ENCODE peak calls at places on chromosome 22, in nine cellular contexts. One of them, this sample, is unnamed.

GRCh38 chr22:19568337-19569311 is 44.4 kb upstream of the CLDN5 start:
- DNase-seq in activated CD4-positive, alpha-beta T cell treated with anti-CD3 and anti-CD28 coated beads, Interleukin-2, amount 10 ng/mL, durations not matched to agents 24 days and 14 days: no peak
- DNase-seq in C1 segment of cervical spinal cord: no peak
- DNase-seq in brain microvascular endothelial cell: peak
- DNase-seq in NCI-H460: no peak
- DNase-seq in stimulated activated CD8-positive, alpha-beta memory T cell treated with anti-CD3 and anti-CD28 coated beads, Interleukin-4, amount 100 ng/mL, for 24 hours: no peak
- DNase-seq in A549: no peak
- DNase-seq in NCI-H1694 treated with DMSO at 0.1 percent for 48 hours: no peak
- DNase-seq in kidney glomerular epithelial cell: peak
- DNase-seq in this sample: no peak

GRCh38 chr22:29341849-29342127 is 26.3 kb upstream of the RASL10A start:
- DNase-seq in activated CD4-positive, alpha-beta T cell treated with anti-CD3 and anti-CD28 coated beads, Interleukin-2, amount 10 ng/mL, durations not matched to agents 24 days and 14 days: no peak
- DNase-seq in C1 segment of cervical spinal cord: no peak
- DNase-seq in brain microvascular endothelial cell: no peak
- DNase-seq in NCI-H460: no peak
- DNase-seq in stimulated activated CD8-positive, alpha-beta memory T cell treated with anti-CD3 and anti-CD28 coated beads, Interleukin-4, amount 100 ng/mL, for 24 hours: no peak
- DNase-seq in A549: no peak
- DNase-seq in NCI-H1694 treated with DMSO at 0.1 percent for 48 hours: no peak
- DNase-seq in kidney glomerular epithelial cell: no peak
- DNase-seq in this sample: no peak

GRCh38 chr22:50622723-50623327 is 5.1 kb downstream of the ARSA start:
- DNase-seq in activated CD4-positive, alpha-beta T cell treated with anti-CD3 and anti-CD28 coated beads, Interleukin-2, amount 10 ng/mL, durations not matched to agents 24 days and 14 days: no peak
- DNase-seq in C1 segment of cervical spinal cord: no peak
- DNase-seq in brain microvascular endothelial cell: no peak
- DNase-seq in NCI-H460: no peak
- DNase-seq in stimulated activated CD8-positive, alpha-beta memory T cell treated with anti-CD3 and anti-CD28 coated beads, Interleukin-4, amount 100 ng/mL, for 24 hours: no peak
- DNase-seq in A549: no peak
- DNase-seq in NCI-H1694 treated with DMSO at 0.1 percent for 48 hours: no peak
- DNase-seq in kidney glomerular epithelial cell: no peak
- DNase-seq in this sample: no peak

GRCh38 chr22:50400406-50400805 is 57.3 kb downstream of the PPP6R2 start:
- DNase-seq in activated CD4-positive, alpha-beta T cell treated with anti-CD3 and anti-CD28 coated beads, Interleukin-2, amount 10 ng/mL, durations not matched to agents 24 days and 14 days: no peak
- DNase-seq in C1 segment of cervical spinal cord: no peak
- DNase-seq in brain microvascular endothelial cell: no peak
- DNase-seq in NCI-H460: no peak
- DNase-seq in stimulated activated CD8-positive, alpha-beta memory T cell treated with anti-CD3 and anti-CD28 coated beads, Interleukin-4, amount 100 ng/mL, for 24 hours: no peak
- DNase-seq in A549: no peak
- DNase-seq in NCI-H1694 treated with DMSO at 0.1 percent for 48 hours: no peak
- DNase-seq in kidney glomerular epithelial cell: no peak
- DNase-seq in this sample: no peak

GRCh38 chr22:38080847-38081635 is 2.9 kb downstream of the SLC16A8 start:
- DNase-seq in activated CD4-positive, alpha-beta T cell treated with anti-CD3 and anti-CD28 coated beads, Interleukin-2, amount 10 ng/mL, durations not matched to agents 24 days and 14 days: peak
- DNase-seq in C1 segment of cervical spinal cord: no peak
- DNase-seq in brain microvascular endothelial cell: no peak
- DNase-seq in NCI-H460: no peak
- DNase-seq in stimulated activated CD8-positive, alpha-beta memory T cell treated with anti-CD3 and anti-CD28 coated beads, Interleukin-4, amount 100 ng/mL, for 24 hours: no peak
- DNase-seq in A549: no peak
- DNase-seq in NCI-H1694 treated with DMSO at 0.1 percent for 48 hours: no peak
- DNase-seq in kidney glomerular epithelial cell: no peak
- DNase-seq in this sample: no peak

GRCh38 chr22:44824271-44824670 is 71.9 kb downstream of the ARHGAP8 start:
- DNase-seq in activated CD4-positive, alpha-beta T cell treated with anti-CD3 and anti-CD28 coated beads, Interleukin-2, amount 10 ng/mL, durations not matched to agents 24 days and 14 days: no peak
- DNase-seq in C1 segment of cervical spinal cord: no peak
- DNase-seq in brain microvascular endothelial cell: no peak
- DNase-seq in NCI-H460: no peak
- DNase-seq in stimulated activated CD8-positive, alpha-beta memory T cell treated with anti-CD3 and anti-CD28 coated beads, Interleukin-4, amount 100 ng/mL, for 24 hours: no peak
- DNase-seq in A549: no peak
- DNase-seq in NCI-H1694 treated with DMSO at 0.1 percent for 48 hours: no peak
- DNase-seq in kidney glomerular epithelial cell: no peak
- DNase-seq in this sample: no peak

GRCh38 chr22:31625661-31626426 is 36.2 kb downstream of the PISD start:
- DNase-seq in activated CD4-positive, alpha-beta T cell treated with anti-CD3 and anti-CD28 coated beads, Interleukin-2, amount 10 ng/mL, durations not matched to agents 24 days and 14 days: no peak
- DNase-seq in C1 segment of cervical spinal cord: no peak
- DNase-seq in brain microvascular endothelial cell: peak
- DNase-seq in NCI-H460: no peak
- DNase-seq in stimulated activated CD8-positive, alpha-beta memory T cell treated with anti-CD3 and anti-CD28 coated beads, Interleukin-4, amount 100 ng/mL, for 24 hours: no peak
- DNase-seq in A549: no peak
- DNase-seq in NCI-H1694 treated with DMSO at 0.1 percent for 48 hours: peak
- DNase-seq in kidney glomerular epithelial cell: no peak
- DNase-seq in this sample: no peak

GRCh38 chr22:37609240-37610152 is 862 bp downstream of the GGA1 start:
- DNase-seq in activated CD4-positive, alpha-beta T cell treated with anti-CD3 and anti-CD28 coated beads, Interleukin-2, amount 10 ng/mL, durations not matched to agents 24 days and 14 days: peak
- DNase-seq in C1 segment of cervical spinal cord: no peak
- DNase-seq in brain microvascular endothelial cell: peak
- DNase-seq in NCI-H460: no peak
- DNase-seq in stimulated activated CD8-positive, alpha-beta memory T cell treated with anti-CD3 and anti-CD28 coated beads, Interleukin-4, amount 100 ng/mL, for 24 hours: no peak
- DNase-seq in A549: peak
- DNase-seq in NCI-H1694 treated with DMSO at 0.1 percent for 48 hours: no peak
- DNase-seq in kidney glomerular epithelial cell: no peak
- DNase-seq in this sample: no peak

GRCh38 chr22:36385491-36386350 is 2.0 kb downstream of the MYH9 start:
- DNase-seq in activated CD4-positive, alpha-beta T cell treated with anti-CD3 and anti-CD28 coated beads, Interleukin-2, amount 10 ng/mL, durations not matched to agents 24 days and 14 days: peak
- DNase-seq in C1 segment of cervical spinal cord: no peak
- DNase-seq in brain microvascular endothelial cell: no peak
- DNase-seq in NCI-H460: no peak
- DNase-seq in stimulated activated CD8-positive, alpha-beta memory T cell treated with anti-CD3 and anti-CD28 coated beads, Interleukin-4, amount 100 ng/mL, for 24 hours: no peak
- DNase-seq in A549: no peak
- DNase-seq in NCI-H1694 treated with DMSO at 0.1 percent for 48 hours: no peak
- DNase-seq in kidney glomerular epithelial cell: peak
- DNase-seq in this sample: no peak

GRCh38 chr22:37418627-37419369 is 8.5 kb downstream of the ELFN2 start:
- DNase-seq in activated CD4-positive, alpha-beta T cell treated with anti-CD3 and anti-CD28 coated beads, Interleukin-2, amount 10 ng/mL, durations not matched to agents 24 days and 14 days: no peak
- DNase-seq in C1 segment of cervical spinal cord: no peak
- DNase-seq in brain microvascular endothelial cell: no peak
- DNase-seq in NCI-H460: no peak
- DNase-seq in stimulated activated CD8-positive, alpha-beta memory T cell treated with anti-CD3 and anti-CD28 coated beads, Interleukin-4, amount 100 ng/mL, for 24 hours: no peak
- DNase-seq in A549: no peak
- DNase-seq in NCI-H1694 treated with DMSO at 0.1 percent for 48 hours: peak
- DNase-seq in kidney glomerular epithelial cell: no peak
- DNase-seq in this sample: no peak

GRCh38 chr22:46673205-46673604 is 53.0 kb downstream of the GRAMD4 start:
- DNase-seq in activated CD4-positive, alpha-beta T cell treated with anti-CD3 and anti-CD28 coated beads, Interleukin-2, amount 10 ng/mL, durations not matched to agents 24 days and 14 days: no peak
- DNase-seq in C1 segment of cervical spinal cord: no peak
- DNase-seq in brain microvascular endothelial cell: no peak
- DNase-seq in NCI-H460: no peak
- DNase-seq in stimulated activated CD8-positive, alpha-beta memory T cell treated with anti-CD3 and anti-CD28 coated beads, Interleukin-4, amount 100 ng/mL, for 24 hours: no peak
- DNase-seq in A549: no peak
- DNase-seq in NCI-H1694 treated with DMSO at 0.1 percent for 48 hours: no peak
- DNase-seq in kidney glomerular epithelial cell: no peak
- DNase-seq in this sample: no peak

GRCh38 chr22:33519140-33519973 is 400.9 kb downstream of the LARGE1 start:
- DNase-seq in activated CD4-positive, alpha-beta T cell treated with anti-CD3 and anti-CD28 coated beads, Interleukin-2, amount 10 ng/mL, durations not matched to agents 24 days and 14 days: peak
- DNase-seq in C1 segment of cervical spinal cord: no peak
- DNase-seq in brain microvascular endothelial cell: peak
- DNase-seq in NCI-H460: peak
- DNase-seq in stimulated activated CD8-positive, alpha-beta memory T cell treated with anti-CD3 and anti-CD28 coated beads, Interleukin-4, amount 100 ng/mL, for 24 hours: no peak
- DNase-seq in A549: peak
- DNase-seq in NCI-H1694 treated with DMSO at 0.1 percent for 48 hours: peak
- DNase-seq in kidney glomerular epithelial cell: peak
- DNase-seq in this sample: no peak

GRCh38 chr22:24805790-24806662 is at the start of gene SGSM1:
- DNase-seq in activated CD4-positive, alpha-beta T cell treated with anti-CD3 and anti-CD28 coated beads, Interleukin-2, amount 10 ng/mL, durations not matched to agents 24 days and 14 days: peak
- DNase-seq in C1 segment of cervical spinal cord: no peak
- DNase-seq in brain microvascular endothelial cell: peak
- DNase-seq in NCI-H460: peak
- DNase-seq in stimulated activated CD8-positive, alpha-beta memory T cell treated with anti-CD3 and anti-CD28 coated beads, Interleukin-4, amount 100 ng/mL, for 24 hours: peak
- DNase-seq in A549: peak
- DNase-seq in NCI-H1694 treated with DMSO at 0.1 percent for 48 hours: peak
- DNase-seq in kidney glomerular epithelial cell: no peak
- DNase-seq in this sample: no peak

GRCh38 chr22:49995059-49995412 is 17.5 kb downstream of the IL17REL start:
- DNase-seq in activated CD4-positive, alpha-beta T cell treated with anti-CD3 and anti-CD28 coated beads, Interleukin-2, amount 10 ng/mL, durations not matched to agents 24 days and 14 days: no peak
- DNase-seq in C1 segment of cervical spinal cord: no peak
- DNase-seq in brain microvascular endothelial cell: no peak
- DNase-seq in NCI-H460: no peak
- DNase-seq in stimulated activated CD8-positive, alpha-beta memory T cell treated with anti-CD3 and anti-CD28 coated beads, Interleukin-4, amount 100 ng/mL, for 24 hours: no peak
- DNase-seq in A549: no peak
- DNase-seq in NCI-H1694 treated with DMSO at 0.1 percent for 48 hours: no peak
- DNase-seq in kidney glomerular epithelial cell: no peak
- DNase-seq in this sample: no peak